ENCODE peak calls at places on chromosomes 13 and 19, in six cellular contexts. F is tibial artery, B is ascending aorta, Y is tibial nerve, X is A549, G is neural progenitor cell. E is an unnamed sample.

GRCh38 chr19:18897108-18898029 is 1.4 kb upstream of the CERS1 start:
- DNase-seq in F (no peak), B (no peak), Y (no peak), X (no peak), G (no peak), E (no peak)

GRCh38 chr13:37047846-37048245 is 11.6 kb downstream of the SUPT20H start:
- DNase-seq in F (no peak), B (no peak), Y (no peak), X (no peak), G (no peak), E (no peak)

GRCh38 chr19:53130506-53130905 is 2.2 kb downstream of the ZNF415 start:
- DNase-seq in F (no peak), B (no peak), Y (no peak), X (no peak), G (peak), E (no peak)

GRCh38 chr19:48660854-48661731 is 11.7 kb downstream of the NTN5 start:
- DNase-seq in F (peak), B (peak), Y (peak), X (peak), G (peak), E (peak)

GRCh38 chr13:98923641-98924397 is 54.0 kb downstream of the DOCK9 start:
- DNase-seq in F (no peak), B (no peak), Y (no peak), X (no peak), G (peak), E (no peak)

GRCh38 chr13:82803341-82803740 is 1078.9 kb downstream of the SLITRK1 start:
- DNase-seq in F (no peak), B (no peak), Y (no peak), X (no peak), G (no peak), E (no peak)

GRCh38 chr13:114132419-114133121 is at the start of gene RASA3:
- DNase-seq in F (peak), B (peak), Y (peak), X (peak), G (peak), E (peak)

GRCh38 chr19:18906605-18907519 is 10.9 kb upstream of the CERS1 start:
- DNase-seq in F (no peak), B (no peak), Y (no peak), X (no peak), G (no peak), E (no peak)

GRCh38 chr19:28652790-28653189 is 560.2 kb downstream of the UQCRFS1 start:
- DNase-seq in F (no peak), B (no peak), Y (no peak), X (no peak), G (no peak), E (no peak)

GRCh38 chr13:81779896-81780295 is 1439.0 kb upstream of the SPRY2 start:
- DNase-seq in F (no peak), B (no peak), Y (no peak), X (no peak), G (no peak), E (no peak)

GRCh38 chr19:30696514-30696913 is 324.3 kb downstream of the ZNF536 start:
- DNase-seq in F (no peak), B (no peak), Y (no peak), X (peak), G (peak), E (no peak)

GRCh38 chr13:80341098-80341701 is at the start of gene SPRY2:
- DNase-seq in F (peak), B (peak), Y (peak), X (peak), G (peak), E (peak)

GRCh38 chr19:15115080-15115479 is 7.9 kb downstream of the SYDE1 start:
- DNase-seq in F (peak), B (no peak), Y (peak), X (no peak), G (no peak), E (no peak)

GRCh38 chr19:1945899-1946298 is 4.9 kb downstream of the CSNK1G2 start:
- DNase-seq in F (no peak), B (no peak), Y (no peak), X (peak), G (peak), E (no peak)

GRCh38 chr19:56751078-56751489 is 79.5 kb upstream of the ZNF835 start:
- DNase-seq in F (no peak), B (no peak), Y (no peak), X (no peak), G (no peak), E (no peak)

GRCh38 chr19:8017808-8018207 is 12.4 kb upstream of the ELAVL1 start:
- DNase-seq in F (no peak), B (no peak), Y (no peak), X (no peak), G (peak), E (no peak)

GRCh38 chr13:47158583-47158982 is 261.7 kb upstream of the HTR2A start:
- DNase-seq in F (no peak), B (no peak), Y (no peak), X (no peak), G (no peak), E (no peak)
- TF ChIP-seq CTCF in F (no peak), B (no peak), Y (no peak), X (no peak), G (no peak), E (no peak)

DNA sequence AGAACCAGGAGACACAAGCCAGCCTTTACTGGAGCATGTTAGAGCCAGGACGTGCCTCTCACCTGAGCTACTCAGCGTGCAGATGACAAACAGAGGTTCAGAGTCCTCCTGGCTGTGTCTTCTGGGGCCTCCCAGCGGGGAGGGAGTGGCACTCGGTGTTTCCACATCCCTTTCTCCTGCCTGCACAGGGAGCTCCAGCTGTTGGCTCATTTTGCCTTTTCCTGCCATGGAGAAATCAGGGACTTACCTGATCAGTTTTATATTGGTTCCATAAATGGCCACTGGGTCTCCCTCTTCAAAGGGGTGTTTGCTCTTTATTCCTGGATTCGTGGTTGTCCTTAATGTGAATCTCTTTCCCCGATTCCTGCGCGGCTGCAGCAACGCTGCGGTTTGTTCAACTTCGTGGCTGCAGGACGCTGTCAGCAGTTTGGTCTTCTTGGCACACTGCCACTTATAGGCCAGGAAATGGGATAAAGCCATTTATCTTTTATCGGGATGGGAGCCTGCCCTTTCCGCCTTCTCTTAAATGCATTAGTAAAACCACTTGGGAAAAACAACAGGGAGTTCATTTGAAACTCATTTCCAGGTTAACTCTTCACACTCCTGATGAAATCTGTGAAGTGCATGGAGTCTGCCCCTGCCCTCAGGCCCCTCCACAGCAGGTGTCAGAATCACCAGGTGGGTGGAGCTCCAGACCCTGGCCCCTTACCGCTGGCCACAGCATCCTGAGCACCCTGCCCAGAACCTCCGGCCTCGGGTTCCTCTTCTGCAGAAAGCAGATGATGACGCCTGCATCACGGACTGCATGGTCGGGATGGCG is 39.8 kb upstream of the MCF2L start:
- DNase-seq in F (no peak), B (no peak), Y (no peak), X (no peak), G (no peak), E (no peak)
- H3K4me3 ChIP-seq in F (no peak), B (no peak), Y (no peak), X (no peak), G (no peak), E (no peak)

DNA sequence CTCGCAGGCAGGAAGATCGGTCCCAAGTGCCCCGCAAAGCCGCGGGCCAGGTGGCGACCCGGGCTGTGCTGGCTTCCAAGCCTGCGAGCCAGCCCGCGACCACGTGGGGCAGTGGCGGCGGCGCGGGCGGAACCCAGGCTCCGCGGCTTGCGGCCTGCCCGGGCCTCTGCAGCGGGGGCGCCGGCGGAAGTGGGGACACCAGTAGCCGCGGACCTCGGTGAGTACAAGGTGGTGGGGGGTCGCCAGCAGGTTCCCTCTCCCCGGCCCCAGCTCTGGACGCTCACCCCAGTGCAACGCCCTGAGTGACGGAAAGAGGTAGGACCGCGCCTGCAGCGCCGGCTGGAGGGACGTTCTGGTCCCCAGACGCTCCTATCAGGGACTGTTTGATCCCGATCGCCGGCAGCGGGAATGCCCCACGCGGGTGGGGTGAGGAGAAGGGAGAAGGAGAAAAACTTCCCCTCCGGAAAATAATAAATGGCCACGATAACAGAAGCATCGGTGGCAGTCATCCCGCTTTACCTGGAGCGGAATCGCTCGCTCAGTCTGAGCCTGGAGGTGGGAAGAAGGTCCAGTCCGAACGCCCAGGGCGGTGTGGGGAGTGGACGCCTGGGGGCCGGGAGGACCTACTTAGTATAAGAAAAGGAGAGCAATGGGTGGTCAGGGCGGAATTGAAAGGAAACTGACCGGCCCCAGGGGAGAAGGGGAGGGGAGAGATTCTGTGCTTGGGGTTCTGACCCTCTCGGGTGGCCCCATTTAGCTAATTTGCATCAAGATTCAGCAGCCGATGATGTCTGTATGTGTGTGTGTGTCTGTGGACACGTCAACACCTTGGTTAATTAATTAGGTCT is at the start of gene GEMIN7:
- DNase-seq in F (peak), B (peak), Y (peak), X (peak), G (peak), E (no peak)
- TF ChIP-seq CTCF in F (peak), B (no peak), Y (no peak), X (no peak), G (peak), E (no peak)

DNA sequence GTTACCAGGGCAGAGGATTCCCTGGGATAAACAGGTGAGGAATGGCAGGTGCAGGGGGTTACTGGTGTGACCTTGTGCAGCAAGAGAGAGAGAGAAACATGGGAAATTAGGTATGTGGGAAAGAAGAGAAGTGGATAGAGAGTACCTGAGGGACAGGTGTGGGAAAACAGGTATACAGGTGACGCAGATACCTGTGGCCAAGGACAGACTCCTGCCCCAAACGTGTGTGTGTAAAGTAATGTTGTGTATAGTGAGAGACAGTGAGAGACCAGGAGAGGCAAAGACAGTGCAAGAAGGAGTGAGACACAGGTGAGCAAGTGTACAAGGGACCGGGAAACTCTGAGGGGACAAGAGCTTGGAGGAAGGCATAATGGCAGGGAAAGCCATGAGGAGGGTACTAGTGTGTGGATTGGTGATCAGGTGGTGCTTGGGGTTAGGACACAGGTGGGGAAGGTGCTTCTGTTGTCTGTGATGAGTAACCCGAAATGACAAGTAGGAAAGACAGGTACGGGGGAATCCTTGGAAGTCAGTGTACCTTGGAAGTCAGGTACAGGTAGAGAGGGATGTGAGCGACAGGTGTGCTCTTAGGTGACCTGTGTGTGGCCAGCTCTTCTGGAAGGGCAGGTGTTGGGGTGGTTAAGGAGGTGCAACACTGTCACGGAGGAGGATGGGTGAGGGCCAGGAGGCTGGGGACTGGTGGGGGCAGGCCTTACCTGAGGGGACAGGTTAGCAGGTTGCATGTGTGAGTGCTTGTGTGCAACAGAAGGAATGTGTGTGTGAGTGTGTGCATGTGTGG is 2.8 kb downstream of the ERFL start:
- DNase-seq in F (no peak), B (no peak), Y (no peak), X (no peak), G (no peak), E (no peak)
- H3K4me3 ChIP-seq in F (no peak), B (no peak), Y (no peak), X (no peak), G (no peak), E (no peak)

DNA sequence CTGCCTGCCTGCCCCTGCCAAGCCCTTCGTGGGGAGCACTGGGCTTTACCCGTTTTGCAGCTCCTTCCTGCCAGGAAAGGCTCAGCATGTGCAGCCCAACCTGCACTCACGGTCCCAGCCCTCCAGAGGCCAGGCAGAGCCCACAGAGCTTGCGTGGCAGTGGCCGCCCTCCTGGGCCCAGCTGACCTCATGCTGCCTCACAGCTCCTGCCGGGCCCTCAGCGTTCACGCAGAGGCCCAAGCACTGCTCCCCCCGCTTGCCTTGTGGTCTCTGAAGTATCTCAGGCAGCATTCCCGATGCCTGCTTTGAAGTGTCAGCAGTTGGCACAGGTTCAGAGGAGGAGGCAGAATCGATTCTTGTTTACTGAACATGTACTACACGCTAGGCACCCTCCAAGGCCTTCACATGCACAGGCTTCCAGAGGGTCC is 32.5 kb downstream of the CAPN12 start:
- DNase-seq in F (no peak), B (no peak), Y (no peak), X (no peak), G (no peak), E (no peak)
- TF ChIP-seq CTCF in F (peak), B (peak), Y (no peak), X (no peak), G (no peak), E (no peak)

DNA sequence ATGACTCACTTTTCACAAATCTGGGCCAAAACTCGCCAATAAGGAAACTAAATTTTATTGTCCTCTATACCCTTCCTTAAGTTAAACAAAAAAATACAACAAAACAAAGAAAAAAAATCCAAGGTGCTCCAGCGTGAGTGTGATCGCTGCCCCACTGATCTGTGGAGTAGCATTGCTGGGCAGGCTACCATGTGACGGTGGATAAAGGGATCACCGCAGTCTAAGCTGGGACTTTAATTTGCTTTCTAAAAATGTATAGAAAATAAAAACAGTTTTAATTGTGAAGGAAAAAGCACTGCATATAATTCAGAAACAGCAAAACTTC is 92.9 kb downstream of the FLT1 start:
- DNase-seq in F (no peak), B (no peak), Y (no peak), X (no peak), G (no peak), E (no peak)
- H3K4me3 ChIP-seq in F (no peak), B (no peak), Y (no peak), X (no peak), G (no peak), E (no peak)

GRCh38 chr19:35398570-35398969 is 27.7 kb downstream of the GPR42 start:
- DNase-seq in F (no peak), B (no peak), Y (no peak), X (no peak), G (no peak), E (no peak)
- TF ChIP-seq CTCF in F (no peak), B (no peak), Y (no peak), X (no peak), G (no peak), E (no peak)

DNA sequence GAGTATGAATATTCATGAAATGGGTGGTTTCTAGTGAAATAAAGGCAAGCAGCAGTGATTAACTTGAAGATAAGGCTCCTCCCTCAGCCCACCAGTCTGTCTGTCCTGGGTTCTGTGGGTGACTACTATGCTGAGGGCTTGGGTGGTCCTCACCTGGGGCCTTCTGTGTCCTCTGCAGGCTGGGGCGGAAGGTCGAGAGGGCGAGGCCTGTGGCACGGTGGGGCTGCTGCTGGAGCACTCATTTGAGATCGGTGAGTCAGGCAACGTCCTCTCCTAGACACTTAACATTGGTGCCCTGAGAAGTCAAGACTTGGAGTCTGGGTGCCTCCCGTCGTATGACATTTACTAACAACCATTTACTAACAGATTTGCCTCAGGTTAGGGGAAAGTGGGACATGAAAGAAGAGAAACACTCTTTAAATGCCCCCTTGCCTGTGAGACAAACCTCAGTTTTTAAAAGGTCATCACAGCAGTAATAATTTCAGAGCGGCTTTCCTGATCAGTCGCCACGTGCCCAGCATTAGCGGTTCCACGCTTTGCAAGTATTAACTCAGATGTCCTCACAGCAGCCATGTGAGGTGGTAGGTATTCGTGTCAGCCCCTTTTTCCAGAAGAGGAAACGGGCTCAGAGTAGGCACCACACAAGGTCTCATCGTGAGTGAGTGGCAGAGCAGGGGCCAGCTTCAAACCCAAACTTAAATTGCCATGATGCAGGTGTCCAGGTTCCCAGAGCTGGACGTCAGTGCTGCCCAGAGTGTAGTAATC is 1.3 kb upstream of the GARIN5A start:
- DNase-seq in F (no peak), B (no peak), Y (no peak), X (no peak), G (no peak), E (no peak)
- H3K4me3 ChIP-seq in F (no peak), B (peak), Y (no peak), X (peak), G (peak), E (peak)

GRCh38 chr13:44075113-44075512 is 195.4 kb downstream of the LACC1 start:
- DNase-seq in F (no peak), B (no peak), Y (no peak), X (no peak), G (no peak), E (no peak)

GRCh38 chr13:44078806-44079378 is 199.2 kb downstream of the LACC1 start:
- DNase-seq in F (no peak), B (no peak), Y (no peak), X (no peak), G (peak), E (no peak)

GRCh38 chr13:44084146-44084545 is 204.4 kb downstream of the LACC1 start:
- DNase-seq in F (no peak), B (no peak), Y (no peak), X (no peak), G (no peak), E (no peak)

DNA sequence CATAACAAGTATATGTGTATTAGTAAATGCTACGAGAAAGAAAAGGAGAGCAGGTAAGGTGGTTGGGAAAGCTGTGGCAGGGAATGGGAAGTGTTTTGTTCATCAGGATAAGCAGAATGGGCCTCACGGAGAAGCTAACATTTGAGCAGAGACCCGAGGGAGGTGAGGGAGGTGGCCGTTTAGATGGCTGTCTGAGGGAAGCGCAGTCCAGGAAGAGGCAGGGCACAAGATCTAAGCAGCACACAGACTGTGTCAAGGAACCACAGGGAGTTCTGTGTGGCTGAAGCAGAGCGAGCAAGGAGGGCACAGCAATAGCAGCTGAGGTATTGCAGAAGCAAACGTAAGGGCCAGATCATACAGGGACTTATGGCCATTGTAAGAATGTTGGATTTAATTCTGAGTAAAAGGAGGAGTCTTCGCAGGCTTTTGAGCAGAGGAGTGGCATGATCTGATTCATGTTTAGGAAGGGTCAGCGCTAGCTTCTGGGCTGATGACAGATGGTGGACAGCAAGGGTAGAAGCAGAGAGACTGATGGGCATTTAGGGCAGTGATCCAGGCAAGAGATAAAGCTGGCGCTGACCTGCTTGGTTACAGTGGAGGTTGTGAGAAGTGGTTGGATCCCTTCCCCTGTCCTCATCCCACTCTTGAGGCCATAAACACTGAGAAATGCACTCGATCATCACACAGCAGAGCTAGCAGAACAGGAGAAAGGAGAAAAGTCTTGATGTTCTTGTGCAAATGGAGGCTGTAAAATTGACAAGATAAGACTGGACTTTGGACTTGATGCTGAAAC is 199.9 kb downstream of the LACC1 start:
- DNase-seq in F (no peak), B (no peak), Y (no peak), X (no peak), G (peak), E (no peak)
- TF ChIP-seq CTCF in F (no peak), B (no peak), Y (no peak), X (no peak), G (no peak), E (no peak)